ENCODE peak calls at places on chromosome 17, in six cellular contexts. One of them, this sample, is unnamed.

GRCh38 chr17:4007346-4008081 is 43.3 kb upstream of the ATP2A3 start:
- DNase-seq in activated naive CD4-positive, alpha-beta T cell treated with anti-CD3 and anti-CD28 coated beads for 36 hours: no peak
- DNase-seq in astrocyte of the spinal cord: no peak
- DNase-seq in AG09309: no peak
- DNase-seq in ascending aorta: peak; percentile 50
- DNase-seq in C1 segment of cervical spinal cord: no peak
- DNase-seq in this sample: no peak

GRCh38 chr17:79790805-79791353 is 6.0 kb downstream of the CBX8 start:
- DNase-seq in ascending aorta: no peak
- DNase-seq in AG09309: no peak
- DNase-seq in astrocyte of the spinal cord: no peak
- DNase-seq in activated naive CD4-positive, alpha-beta T cell treated with anti-CD3 and anti-CD28 coated beads for 36 hours: peak; percentile 38
- DNase-seq in C1 segment of cervical spinal cord: no peak
- DNase-seq in this sample: no peak

GRCh38 chr17:8753976-8754440 is 4.3 kb downstream of the SPDYE4 start:
- DNase-seq in activated naive CD4-positive, alpha-beta T cell treated with anti-CD3 and anti-CD28 coated beads for 36 hours: no peak
- DNase-seq in ascending aorta: no peak
- DNase-seq in AG09309: no peak
- DNase-seq in astrocyte of the spinal cord: peak; percentile 7
- DNase-seq in C1 segment of cervical spinal cord: no peak
- DNase-seq in this sample: no peak

GRCh38 chr17:39939588-39940419 is 12.3 kb downstream of the LRRC3C start:
- DNase-seq in ascending aorta: no peak
- DNase-seq in C1 segment of cervical spinal cord: no peak
- DNase-seq in astrocyte of the spinal cord: peak; percentile 87
- DNase-seq in activated naive CD4-positive, alpha-beta T cell treated with anti-CD3 and anti-CD28 coated beads for 36 hours: peak; percentile 75
- DNase-seq in AG09309: peak; percentile 59
- DNase-seq in this sample: peak; percentile 60

GRCh38 chr17:9905902-9906301 is 831 bp upstream of the RCVRN start:
- DNase-seq in C1 segment of cervical spinal cord: no peak
- DNase-seq in astrocyte of the spinal cord: no peak
- DNase-seq in activated naive CD4-positive, alpha-beta T cell treated with anti-CD3 and anti-CD28 coated beads for 36 hours: peak; percentile 34
- DNase-seq in AG09309: no peak
- DNase-seq in ascending aorta: no peak
- DNase-seq in this sample: no peak

GRCh38 chr17:81398855-81399451 is 3.7 kb downstream of the BAHCC1 start:
- DNase-seq in activated naive CD4-positive, alpha-beta T cell treated with anti-CD3 and anti-CD28 coated beads for 36 hours: no peak
- DNase-seq in AG09309: no peak
- DNase-seq in ascending aorta: no peak
- DNase-seq in C1 segment of cervical spinal cord: no peak
- DNase-seq in astrocyte of the spinal cord: peak; percentile 50
- DNase-seq in this sample: no peak

GRCh38 chr17:5861246-5861645 is 208.9 kb upstream of the WSCD1 start:
- DNase-seq in activated naive CD4-positive, alpha-beta T cell treated with anti-CD3 and anti-CD28 coated beads for 36 hours: no peak
- DNase-seq in astrocyte of the spinal cord: no peak
- DNase-seq in AG09309: no peak
- DNase-seq in C1 segment of cervical spinal cord: no peak
- DNase-seq in ascending aorta: no peak
- DNase-seq in this sample: no peak

GRCh38 chr17:37259030-37259735 is 116.6 kb upstream of the C17orf78 start:
- DNase-seq in AG09309: no peak
- DNase-seq in activated naive CD4-positive, alpha-beta T cell treated with anti-CD3 and anti-CD28 coated beads for 36 hours: no peak
- DNase-seq in astrocyte of the spinal cord: peak; percentile 52
- DNase-seq in C1 segment of cervical spinal cord: no peak
- DNase-seq in ascending aorta: no peak
- DNase-seq in this sample: no peak

GRCh38 chr17:66829386-66829864 is 5.5 kb upstream of the CACNG5 start:
- DNase-seq in ascending aorta: no peak
- DNase-seq in astrocyte of the spinal cord: peak; percentile 74
- DNase-seq in activated naive CD4-positive, alpha-beta T cell treated with anti-CD3 and anti-CD28 coated beads for 36 hours: peak; percentile 56
- DNase-seq in AG09309: peak; percentile 10
- DNase-seq in C1 segment of cervical spinal cord: no peak
- DNase-seq in this sample: peak; percentile 10

GRCh38 chr17:33202011-33202410 is 91.1 kb downstream of the ASIC2 start:
- DNase-seq in activated naive CD4-positive, alpha-beta T cell treated with anti-CD3 and anti-CD28 coated beads for 36 hours: no peak
- DNase-seq in C1 segment of cervical spinal cord: no peak
- DNase-seq in ascending aorta: no peak
- DNase-seq in astrocyte of the spinal cord: no peak
- DNase-seq in AG09309: no peak
- DNase-seq in this sample: no peak

GRCh38 chr17:69326302-69327059 is 452 bp downstream of the ABCA5 start:
- DNase-seq in C1 segment of cervical spinal cord: peak; percentile 49
- DNase-seq in astrocyte of the spinal cord: peak; percentile 45
- DNase-seq in ascending aorta: no peak
- DNase-seq in AG09309: no peak
- DNase-seq in activated naive CD4-positive, alpha-beta T cell treated with anti-CD3 and anti-CD28 coated beads for 36 hours: peak; percentile 30
- DNase-seq in this sample: peak; percentile 10

GRCh38 chr17:7217113-7217987 is 2.3 kb downstream of the DLG4 start:
- DNase-seq in astrocyte of the spinal cord: peak; percentile 81
- DNase-seq in C1 segment of cervical spinal cord: peak; percentile 22
- DNase-seq in AG09309: no peak
- DNase-seq in activated naive CD4-positive, alpha-beta T cell treated with anti-CD3 and anti-CD28 coated beads for 36 hours: peak; percentile 48
- DNase-seq in ascending aorta: no peak
- DNase-seq in this sample: no peak

GRCh38 chr17:47660064-47660492 is 10.4 kb downstream of the KPNB1 start:
- DNase-seq in ascending aorta: no peak
- DNase-seq in AG09309: no peak
- DNase-seq in C1 segment of cervical spinal cord: no peak
- DNase-seq in activated naive CD4-positive, alpha-beta T cell treated with anti-CD3 and anti-CD28 coated beads for 36 hours: no peak
- DNase-seq in astrocyte of the spinal cord: no peak
- DNase-seq in this sample: no peak

This sample was measured in GM04503.